ENCODE peak calls at places on chromosomes 16 and 17, in seven cellular contexts. E, M, C, K, Z, B and Y are unnamed samples.

GRCh38 chr16:67953641-67954375 is 9.9 kb upstream of the LCAT start:
- DNase-seq in Z (no peak), B (no peak), E (no peak), K (no peak), C (no peak), M (no peak), Y (no peak)

GRCh38 chr16:12771341-12771798 is 32.3 kb downstream of the CPPED1 start:
- DNase-seq in M (no peak), E (no peak), B (no peak), Z (peak; percentile 52), C (no peak), K (no peak), Y (no peak)

GRCh38 chr16:50414152-50414551 is 45.4 kb upstream of the BRD7 start:
- DNase-seq in C (no peak), Z (no peak), B (no peak), K (no peak), E (no peak), M (no peak), Y (no peak)

GRCh38 chr16:56789360-56789759 is 59.4 kb downstream of the NUP93 start:
- DNase-seq in K (no peak), M (peak; percentile 41), B (no peak), C (no peak), Z (peak; percentile 69), E (peak; percentile 42), Y (peak; percentile 60)

GRCh38 chr17:8726951-8727555 is 17.6 kb downstream of the CCDC42 start:
- DNase-seq in K (no peak), C (no peak), B (no peak), M (no peak), Z (no peak), E (peak; percentile 50), Y (no peak)

GRCh38 chr17:29069526-29070041 is 26.6 kb downstream of the PIPOX start:
- DNase-seq in K (no peak), C (peak; percentile 61), M (no peak), Z (no peak), B (no peak), E (no peak), Y (peak; percentile 9)

GRCh38 chr17:15943971-15944719 is 785 bp upstream of the ADORA2B start:
- DNase-seq in M (no peak), B (peak; percentile 74), K (no peak), E (no peak), Z (no peak), C (no peak), Y (no peak)

GRCh38 chr17:41475421-41475820 is 5.5 kb downstream of the KRT35 start:
- DNase-seq in C (no peak), K (no peak), B (no peak), E (no peak), M (no peak), Z (no peak), Y (no peak)

GRCh38 chr17:4587803-4588202 is 3.5 kb downstream of the SMTNL2 start:
- DNase-seq in K (no peak), B (no peak), E (peak; percentile 94), M (no peak), C (no peak), Z (no peak), Y (no peak)

GRCh38 chr17:21043296-21044232 is 753 bp upstream of the USP22 start:
- DNase-seq in M (peak; percentile 91), K (peak; percentile 84), E (no peak), B (peak; percentile 92), Z (peak; percentile 96), C (peak; percentile 98), Y (peak; percentile 98)

GRCh38 chr16:56931253-56931768 is 631 bp upstream of the HERPUD1 start:
- DNase-seq in B (peak; percentile 51), C (no peak), K (peak; percentile 67), Z (no peak), E (no peak), M (no peak), Y (no peak)

GRCh38 chr17:40827746-40828453 is 5.5 kb upstream of the KRT10 start:
- DNase-seq in B (no peak), E (no peak), K (no peak), M (no peak), C (no peak), Z (no peak), Y (no peak)

GRCh38 chr17:33303254-33303653 is 10.2 kb upstream of the ASIC2 start:
- DNase-seq in B (no peak), C (no peak), M (no peak), K (no peak), Z (no peak), E (no peak), Y (no peak)

GRCh38 chr17:33297643-33298042 is 4.5 kb upstream of the ASIC2 start:
- DNase-seq in E (no peak), C (no peak), M (no peak), Z (no peak), K (no peak), B (no peak), Y (no peak)

GRCh38 chr17:33299115-33299514 is 6.0 kb upstream of the ASIC2 start:
- DNase-seq in K (no peak), B (no peak), E (no peak), C (no peak), Z (no peak), M (no peak), Y (no peak)

GRCh38 chr17:33302394-33302793 is 9.3 kb upstream of the ASIC2 start:
- DNase-seq in B (no peak), C (no peak), K (no peak), E (no peak), Z (no peak), M (no peak), Y (no peak)
- TF ChIP-seq USF2 in B (no peak), C (no peak), K (no peak), E (no peak), Z (no peak), M (no peak), Y (no peak)

DNA sequence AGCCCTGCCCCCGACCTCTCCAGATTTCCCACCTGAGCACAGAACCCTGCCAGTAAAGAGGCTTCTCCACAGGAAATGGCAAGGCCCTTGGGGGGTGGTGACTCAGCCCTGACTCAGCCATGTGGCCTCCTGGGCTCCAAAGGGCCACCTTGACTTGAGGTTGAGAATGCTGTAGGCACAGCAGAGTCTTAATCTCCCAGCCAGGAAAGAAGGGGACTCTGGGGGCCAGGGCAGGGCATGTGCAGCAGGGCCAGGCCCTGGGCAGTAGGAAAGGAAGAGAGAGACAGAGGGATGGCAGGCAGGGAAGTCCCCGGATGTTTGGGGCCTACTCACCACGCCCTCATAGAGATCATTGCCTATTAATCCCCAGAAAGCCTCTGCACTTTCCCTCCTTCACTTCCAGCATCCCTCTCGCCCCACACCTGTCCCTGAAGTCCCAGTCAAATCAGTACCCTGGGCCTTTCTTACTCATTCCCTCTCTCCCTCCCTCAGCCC is 4.8 kb upstream of the ITGA3 start:
- DNase-seq in E (no peak), M (peak; percentile 96), Z (no peak), K (no peak), C (no peak), B (no peak), Y (peak; percentile 88)
- TF ChIP-seq USF2 in E (no peak), M (no peak), Z (no peak), K (no peak), C (no peak), B (no peak), Y (peak; percentile 14)

GRCh38 chr17:73748521-73748920 is 104.3 kb upstream of the SDK2 start:
- DNase-seq in E (no peak), Z (no peak), C (no peak), M (no peak), B (no peak), K (no peak), Y (no peak)

GRCh38 chr17:73749906-73750305 is 105.7 kb upstream of the SDK2 start:
- DNase-seq in B (no peak), M (no peak), K (no peak), E (no peak), C (no peak), Z (no peak), Y (no peak)

GRCh38 chr17:73750975-73751374 is 106.7 kb upstream of the SDK2 start:
- DNase-seq in B (no peak), Z (peak; percentile 47), K (no peak), C (no peak), M (no peak), E (peak; percentile 85), Y (no peak)

GRCh38 chr17:73747221-73748002 is 103.2 kb upstream of the SDK2 start:
- DNase-seq in Z (no peak), E (no peak), C (no peak), K (no peak), M (no peak), B (no peak), Y (no peak)

DNA sequence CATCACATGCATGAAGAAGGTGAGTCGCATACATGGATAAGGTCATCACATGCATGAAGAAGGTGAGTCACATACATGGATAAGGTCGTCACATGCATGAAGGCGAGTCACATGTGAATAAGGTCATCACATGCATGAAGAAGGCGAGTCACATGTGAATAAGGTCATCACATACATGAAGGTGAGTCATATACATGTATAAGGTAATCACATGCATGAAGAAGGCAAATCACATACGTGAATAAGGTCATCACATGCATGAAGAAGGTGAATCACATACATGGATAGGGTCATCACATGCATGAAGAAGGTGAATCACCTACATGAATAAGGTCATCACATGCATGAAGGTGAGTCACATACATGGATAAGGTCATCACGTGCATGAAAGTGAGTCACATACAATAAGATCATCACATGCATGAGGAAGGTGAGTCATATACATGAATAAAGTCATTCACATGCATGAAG is 105.1 kb upstream of the SDK2 start:
- DNase-seq in M (peak; percentile 25), E (no peak), C (no peak), B (no peak), K (no peak), Z (no peak), Y (no peak)
- TF ChIP-seq USF2 in M (no peak), E (no peak), C (no peak), B (no peak), K (no peak), Z (no peak), Y (no peak)

GRCh38 chr16:30115238-30115637 is 1.9 kb upstream of the GDPD3 start:
- DNase-seq in M (no peak), Z (no peak), K (no peak), C (no peak), B (no peak), E (no peak), Y (no peak)

GRCh38 chr16:30113031-30113710 is at the start of gene GDPD3:
- DNase-seq in E (no peak), K (no peak), B (peak; percentile 55), M (no peak), C (no peak), Z (peak; percentile 39), Y (no peak)

GRCh38 chr16:30112197-30113030 is 923 bp downstream of the GDPD3 start:
- DNase-seq in M (peak; percentile 84), Z (peak; percentile 83), C (peak; percentile 82), K (no peak), E (peak; percentile 87), B (peak; percentile 94), Y (peak; percentile 42)

GRCh38 chr16:30114411-30114810 is 1.1 kb upstream of the GDPD3 start:
- DNase-seq in E (no peak), Z (no peak), K (no peak), B (no peak), C (no peak), M (no peak), Y (no peak)

DNA sequence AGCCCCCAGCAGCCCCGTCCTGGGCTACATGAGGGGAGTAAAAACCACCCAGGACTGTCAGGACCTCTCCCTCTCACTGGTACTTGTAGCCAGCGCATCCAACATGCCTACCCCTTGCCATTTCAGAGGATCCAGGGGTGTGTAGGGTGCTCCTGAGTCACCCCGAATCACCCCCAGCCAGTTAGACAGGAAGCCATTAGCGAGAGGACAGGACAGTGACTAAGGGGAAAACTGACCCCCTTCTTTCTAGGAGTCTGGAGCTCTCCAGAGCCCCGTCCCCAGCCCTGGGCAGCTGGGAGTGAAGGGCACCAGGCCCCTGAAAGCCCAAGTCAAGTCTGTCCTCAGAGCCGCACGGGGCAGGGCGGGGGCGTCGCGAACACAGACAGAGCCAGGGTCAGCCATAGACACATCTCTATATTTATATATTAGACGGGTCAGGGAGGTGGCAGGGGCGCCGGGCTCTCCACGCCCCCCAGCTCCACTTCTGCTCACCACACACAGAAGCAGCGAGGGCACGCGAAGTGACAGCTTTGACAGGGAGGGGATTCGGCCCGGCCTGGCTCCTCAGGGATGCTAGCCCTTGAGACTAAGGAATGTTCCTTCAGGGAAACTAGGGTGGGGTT is 485 bp upstream of the GDPD3 start:
- DNase-seq in K (no peak), Z (no peak), C (no peak), E (no peak), B (peak; percentile 46), M (no peak), Y (peak; percentile 20)
- TF ChIP-seq USF2 in K (no peak), Z (no peak), C (no peak), E (no peak), B (no peak), M (no peak), Y (no peak)